ENCODE peak calls at places on chromosome 16, in five cellular contexts. B is IMR-90, G is mesendoderm, C is H1, L is H9. J is an unnamed sample.

GRCh38 chr16:24853830-24854229 is 8.1 kb downstream of the SLC5A11 start:
- DNase-seq in B (peak; percentile 66), G (no peak), C (peak; percentile 54), L (no peak), J (no peak)

GRCh38 chr16:63530208-63530607 is 1494.0 kb upstream of the CDH8 start:
- DNase-seq in B (no peak), G (peak; percentile 9), C (no peak), L (no peak), J (no peak)

GRCh38 chr16:66491716-66492064 is 58.2 kb downstream of the TK2 start:
- DNase-seq in B (no peak), G (no peak), C (no peak), L (no peak), J (no peak)

GRCh38 chr16:60608971-60609370 is 1427.3 kb downstream of the CDH8 start:
- DNase-seq in B (no peak), G (no peak), C (no peak), L (no peak), J (no peak)

GRCh38 chr16:53915452-53916160 is 211.7 kb downstream of the FTO start:
- DNase-seq in B (no peak), G (no peak), C (no peak), L (no peak), J (peak; percentile 63)

GRCh38 chr16:80852261-80852872 is 48.0 kb upstream of the CDYL2 start:
- DNase-seq in B (peak; percentile 28), G (peak; percentile 67), C (peak; percentile 54), L (peak; percentile 50), J (no peak)

GRCh38 chr16:84756830-84757229 is 57.0 kb downstream of the USP10 start:
- DNase-seq in B (no peak), G (no peak), C (no peak), L (no peak), J (no peak)

GRCh38 chr16:84247844-84248243 is 8.0 kb upstream of the KCNG4 start:
- DNase-seq in B (peak; percentile 3), G (no peak), C (no peak), L (no peak), J (no peak)

GRCh38 chr16:48081656-48082055 is 74.1 kb downstream of the ABCC12 start:
- DNase-seq in B (peak; percentile 90), G (no peak), C (no peak), L (no peak), J (no peak)

GRCh38 chr16:31052131-31052530 is 18.8 kb downstream of the STX4 start:
- DNase-seq in B (peak; percentile 97), G (no peak), C (no peak), L (no peak), J (no peak)

GRCh38 chr16:8957061-8957392 is 6.7 kb downstream of the USP7 start:
- DNase-seq in B (no peak), G (no peak), C (no peak), L (no peak), J (no peak)

GRCh38 chr16:15043344-15043743 is 12.5 kb downstream of the NTAN1 start:
- DNase-seq in B (peak; percentile 25), G (no peak), C (no peak), L (no peak), J (no peak)

GRCh38 chr16:3431779-3432219 is 11.5 kb downstream of the ZNF597 start:
- DNase-seq in B (peak; percentile 31), G (no peak), C (no peak), L (no peak), J (no peak)

GRCh38 chr16:74439685-74440084 is 18.4 kb upstream of the CLEC18B start:
- DNase-seq in B (no peak), G (no peak), C (no peak), L (no peak), J (no peak)

GRCh38 chr16:73154063-73154870 is 106.3 kb upstream of the ZFHX3 start:
- DNase-seq in B (no peak), G (no peak), C (no peak), L (no peak), J (no peak)

GRCh38 chr16:75555213-75555706 is 792 bp downstream of the TMEM231 start:
- DNase-seq in B (peak; percentile 86), G (peak; percentile 96), C (peak; percentile 89), L (peak; percentile 94), J (peak; percentile 79)

GRCh38 chr16:2867987-2868789 is 10.2 kb upstream of the PRSS22 start:
- DNase-seq in B (peak; percentile 93), G (peak; percentile 94), C (peak; percentile 99), L (peak; percentile 95), J (peak; percentile 86)

GRCh38 chr16:3059041-3059722 is 6.3 kb upstream of the IL32 start:
- DNase-seq in B (peak; percentile 81), G (peak; percentile 94), C (peak; percentile 96), L (peak; percentile 92), J (peak; percentile 94)

GRCh38 chr16:55842369-55843104 is 9.6 kb upstream of the CES1 start:
- DNase-seq in B (peak; percentile 45), G (peak; percentile 61), C (peak; percentile 43), L (no peak), J (peak; percentile 51)

GRCh38 chr16:23121024-23121423 is 28.2 kb downstream of the USP31 start:
- DNase-seq in B (no peak), G (no peak), C (no peak), L (no peak), J (no peak)

GRCh38 chr16:83826146-83826913 is 18.6 kb downstream of the HSBP1 start:
- DNase-seq in B (peak; percentile 78), G (peak; percentile 83), C (peak; percentile 97), L (peak; percentile 83), J (peak; percentile 80)

GRCh38 chr16:73231969-73232554 is 184.1 kb upstream of the ZFHX3 start:
- DNase-seq in B (no peak), G (no peak), C (no peak), L (no peak), J (no peak)

GRCh38 chr16:70712359-70712758 is 26.5 kb upstream of the MTSS2 start:
- DNase-seq in B (no peak), G (no peak), C (no peak), L (no peak), J (no peak)

GRCh38 chr16:70713781-70714180 is 27.9 kb upstream of the MTSS2 start:
- DNase-seq in B (no peak), G (no peak), C (no peak), L (no peak), J (no peak)

GRCh38 chr16:70714526-70715112 is 28.8 kb upstream of the MTSS2 start:
- DNase-seq in B (no peak), G (no peak), C (no peak), L (no peak), J (no peak)

GRCh38 chr16:70712942-70713341 is 27.1 kb upstream of the MTSS2 start:
- DNase-seq in B (no peak), G (no peak), C (no peak), L (no peak), J (no peak)

DNA sequence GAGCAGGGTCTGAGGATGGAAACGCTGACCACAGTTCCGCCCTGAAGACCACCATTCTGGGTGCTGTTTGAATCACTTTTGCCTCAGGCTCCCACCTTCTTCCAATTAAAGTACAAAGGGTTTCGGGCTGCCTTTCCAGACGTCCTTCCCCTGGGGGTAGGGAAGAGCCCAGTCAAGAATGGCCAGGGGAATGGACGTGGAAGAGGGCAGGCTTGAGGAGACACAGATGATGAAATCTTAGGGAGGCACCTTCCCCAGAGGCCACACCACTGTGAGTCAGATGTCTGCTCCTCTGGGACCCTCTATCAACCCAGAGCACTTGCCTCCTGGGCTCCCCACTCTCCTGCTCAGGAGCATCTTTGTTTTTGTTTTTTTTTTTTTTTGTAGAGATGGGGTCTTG is 27.5 kb upstream of the MTSS2 start:
- DNase-seq in B (no peak), G (no peak), C (no peak), L (no peak), J (no peak)
- H2BK15ac ChIP-seq in B (peak overlapping the region; percentile 81), G (no peak overlapping the region), C (no peak overlapping the region), L (no peak overlapping the region), J (no peak overlapping the region)

DNA sequence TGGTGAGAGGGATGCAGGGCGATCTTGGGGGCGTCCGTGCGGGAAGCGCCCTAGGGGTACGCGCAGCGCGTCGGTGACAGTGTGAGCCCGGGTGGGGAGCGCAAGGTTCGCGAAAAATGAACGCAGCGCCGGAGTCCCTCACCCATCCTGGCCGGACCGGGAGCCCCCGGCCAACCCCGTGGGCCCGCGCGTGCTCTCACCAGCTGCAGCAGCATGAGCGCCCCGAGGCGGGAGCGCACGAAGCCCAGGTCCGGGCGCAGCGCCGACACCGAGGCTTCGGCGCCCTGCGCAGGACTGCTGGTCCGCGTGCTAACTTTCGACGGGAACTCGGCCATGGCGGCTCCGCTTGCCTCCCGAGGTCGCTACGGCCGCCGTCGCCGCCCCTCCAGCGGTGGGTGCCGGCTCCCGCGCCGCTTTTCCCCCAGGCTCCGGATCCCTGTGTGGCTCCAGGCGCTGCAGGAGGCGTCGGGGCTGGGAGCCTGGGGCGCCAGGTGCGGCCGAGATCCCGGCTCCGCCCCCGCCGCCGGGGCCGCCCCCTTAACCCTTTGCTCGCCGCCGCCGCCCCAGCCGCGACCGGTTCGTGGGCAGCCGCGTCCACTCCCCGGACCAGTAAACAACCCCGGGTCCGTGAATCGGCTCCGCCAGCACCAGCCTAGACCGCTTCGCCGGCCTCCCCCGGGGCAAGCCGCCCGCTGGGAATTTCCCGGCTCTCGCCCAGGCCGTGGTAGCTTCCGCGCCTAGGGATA is at the start of gene PLLP:
- DNase-seq in B (peak; percentile 8), G (peak; percentile 59), C (peak; percentile 87), L (peak; percentile 58), J (no peak)
- H2BK15ac ChIP-seq in B (no peak within 1 kb of the TSS), G (no peak within 1 kb of the TSS), C (peak within 1 kb of the TSS; percentile 88), L (no peak within 1 kb of the TSS), J (peak within 1 kb of the TSS; percentile 69)

DNA sequence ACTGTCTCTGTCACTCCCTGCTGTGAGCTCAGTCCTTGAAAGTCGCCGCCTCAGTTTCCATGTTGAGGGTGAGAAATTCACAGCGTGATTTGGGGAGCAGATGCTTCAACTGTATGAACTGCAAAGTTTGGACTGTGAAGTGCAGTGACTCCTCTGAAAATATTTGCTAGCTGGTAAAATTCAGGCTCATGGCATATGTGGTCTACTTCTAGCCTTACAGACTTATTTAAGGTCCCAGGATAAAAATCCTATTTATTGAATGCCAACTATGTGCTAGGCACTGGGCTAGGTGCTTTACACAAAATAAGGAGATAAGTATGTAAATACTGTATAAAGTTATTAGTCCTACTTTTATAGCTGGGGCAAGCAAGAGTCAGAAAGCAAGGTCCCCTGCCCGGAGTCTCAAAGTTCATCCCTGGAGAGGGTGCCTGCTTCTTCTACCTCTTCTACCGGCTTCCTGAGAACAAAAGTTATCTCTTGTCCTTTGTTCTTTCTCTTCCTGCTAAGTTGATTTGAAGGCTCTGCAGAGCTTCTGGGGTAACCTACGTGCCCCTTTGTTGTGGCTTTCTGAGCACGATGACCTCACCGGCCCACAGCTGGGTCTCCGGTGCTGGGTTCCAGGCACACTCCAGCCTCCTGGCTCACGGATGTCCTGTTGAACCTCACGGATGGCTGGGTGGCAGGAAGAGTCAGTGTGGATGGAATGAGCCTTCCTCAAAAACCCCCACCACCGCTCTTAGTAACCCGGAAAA is 116.2 kb downstream of the SOCS1 start:
- DNase-seq in B (no peak), G (peak; percentile 72), C (no peak), L (peak; percentile 15), J (no peak)
- H2BK15ac ChIP-seq in B (no peak overlapping the region), G (no peak overlapping the region), C (no peak overlapping the region), L (no peak overlapping the region), J (no peak overlapping the region)

DNA sequence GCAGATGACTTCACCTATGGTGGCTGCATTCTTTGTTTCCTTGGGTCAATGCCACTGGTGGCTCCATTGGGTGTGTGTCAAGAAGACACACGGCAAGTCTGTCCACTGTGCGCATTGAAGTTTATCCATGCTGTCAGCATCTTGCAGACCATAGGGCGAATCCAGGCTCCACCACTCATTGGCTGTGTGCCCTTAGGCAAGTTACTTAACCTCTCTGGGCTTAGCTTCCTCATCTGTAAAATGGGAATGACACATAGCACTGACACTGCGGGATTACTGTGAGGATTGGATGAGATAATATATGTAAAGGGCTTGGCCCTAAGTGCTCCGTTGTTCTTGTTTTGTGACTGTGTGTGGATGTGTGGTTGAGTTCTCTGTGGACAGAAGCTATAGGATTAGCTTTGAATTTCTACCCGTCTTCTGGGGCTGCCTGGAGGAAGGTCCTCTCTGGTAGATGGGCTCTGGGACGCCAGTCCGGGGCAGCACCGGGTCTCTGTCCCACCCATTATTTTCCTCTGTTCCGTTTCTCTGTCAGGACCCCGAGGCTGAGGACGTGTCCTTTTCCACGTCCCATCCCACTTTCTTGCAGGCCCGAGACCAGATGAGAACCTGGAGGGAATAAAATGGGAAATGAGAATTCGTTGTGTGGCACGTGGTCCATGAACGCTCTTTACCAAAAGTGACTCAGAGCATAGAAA is 178.4 kb downstream of the IRF8 start:
- DNase-seq in B (no peak), G (no peak), C (no peak), L (peak; percentile 7), J (no peak)
- H2BK15ac ChIP-seq in B (no peak overlapping the region), G (no peak overlapping the region), C (no peak overlapping the region), L (no peak overlapping the region), J (no peak overlapping the region)